ENCODE peak calls at places on chromosome 16, in seven cellular contexts. V, P, L, R, T, E and K are unnamed samples.

GRCh38 chr16:79372504-79373184 is 227.9 kb downstream of the MAF start:
- DNase-seq in V (no peak), P (no peak), L (no peak), R (no peak), T (no peak), E (no peak), K (no peak)

GRCh38 chr16:53872248-53873221 is 168.6 kb downstream of the FTO start:
- DNase-seq in V (no peak), P (no peak), L (no peak), R (no peak), T (no peak), E (no peak), K (no peak)

GRCh38 chr16:65540913-65541312 is 419.1 kb upstream of the CDH11 start:
- DNase-seq in V (no peak), P (no peak), L (no peak), R (no peak), T (no peak), E (no peak), K (no peak)

GRCh38 chr16:66539628-66540469 is 10.1 kb downstream of the TK2 start:
- DNase-seq in V (no peak), P (no peak), L (no peak), R (no peak), T (peak), E (no peak), K (no peak)

GRCh38 chr16:52114414-52114813 is 432.5 kb downstream of the TOX3 start:
- DNase-seq in V (no peak), P (no peak), L (no peak), R (no peak), T (no peak), E (no peak), K (no peak)

GRCh38 chr16:49021136-49021535 is 260.5 kb downstream of the CBLN1 start:
- DNase-seq in V (no peak), P (no peak), L (no peak), R (no peak), T (peak), E (no peak), K (no peak)

GRCh38 chr16:81537721-81538561 is 93.3 kb downstream of the CMIP start:
- DNase-seq in V (no peak), P (no peak), L (no peak), R (no peak), T (no peak), E (no peak), K (no peak)

GRCh38 chr16:73022534-73022933 is 25.4 kb downstream of the ZFHX3 start:
- DNase-seq in V (no peak), P (no peak), L (no peak), R (no peak), T (no peak), E (no peak), K (no peak)

GRCh38 chr16:85935957-85936760 is 37.2 kb downstream of the IRF8 start:
- DNase-seq in V (no peak), P (no peak), L (no peak), R (peak), T (no peak), E (no peak), K (peak)

GRCh38 chr16:64417711-64418227 is 704.1 kb downstream of the CDH11 start:
- DNase-seq in V (no peak), P (no peak), L (no peak), R (no peak), T (no peak), E (peak), K (no peak)

GRCh38 chr16:27515874-27516353 is 33.8 kb downstream of the GTF3C1 start:
- DNase-seq in V (no peak), P (no peak), L (no peak), R (no peak), T (peak), E (peak), K (peak)

GRCh38 chr16:77760800-77761199 is 27.6 kb upstream of the VAT1L start:
- DNase-seq in V (no peak), P (no peak), L (no peak), R (no peak), T (no peak), E (no peak), K (no peak)

GRCh38 chr16:78175287-78175686 is 75.8 kb downstream of the WWOX start:
- DNase-seq in V (no peak), P (no peak), L (no peak), R (no peak), T (no peak), E (no peak), K (no peak)

GRCh38 chr16:17453365-17454122 is 17.2 kb downstream of the XYLT1 start:
- DNase-seq in V (no peak), P (no peak), L (no peak), R (no peak), T (no peak), E (no peak), K (no peak)

GRCh38 chr16:29736112-29736511 is 9.7 kb downstream of the C16orf54 start:
- DNase-seq in V (no peak), P (no peak), L (no peak), R (no peak), T (no peak), E (no peak), K (no peak)

GRCh38 chr16:29734826-29735225 is 11.0 kb downstream of the C16orf54 start:
- DNase-seq in V (no peak), P (no peak), L (no peak), R (no peak), T (no peak), E (no peak), K (no peak)

GRCh38 chr16:29736764-29737163 is 9.0 kb downstream of the C16orf54 start:
- DNase-seq in V (no peak), P (no peak), L (no peak), R (no peak), T (no peak), E (no peak), K (no peak)

GRCh38 chr16:29738514-29738913 is 7.3 kb downstream of the C16orf54 start:
- DNase-seq in V (no peak), P (no peak), L (no peak), R (peak), T (no peak), E (no peak), K (peak)

DNA sequence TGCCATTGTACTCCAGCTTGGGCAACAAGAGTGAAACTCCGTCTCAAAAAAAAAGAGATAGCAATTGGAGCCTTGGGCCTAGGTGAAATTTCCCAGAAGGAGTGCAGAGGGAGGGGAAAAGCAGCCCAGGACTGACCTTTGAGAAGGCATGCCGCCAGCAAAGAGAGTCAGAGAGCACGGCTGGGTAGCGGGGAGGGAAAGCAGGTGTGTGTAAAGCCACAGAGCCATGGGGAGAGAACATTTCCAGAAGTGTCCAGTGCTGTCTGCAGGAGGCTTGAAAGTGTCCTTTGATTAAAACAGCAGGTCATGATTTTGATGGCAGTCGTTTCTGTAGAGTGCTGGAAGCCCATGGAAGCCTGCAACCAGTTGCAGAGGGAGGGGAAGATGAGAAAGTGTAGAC is 8.1 kb downstream of the C16orf54 start:
- DNase-seq in V (no peak), P (no peak), L (no peak), R (no peak), T (no peak), E (no peak), K (no peak)
- TF ChIP-seq POLR2A in V (no peak), P (no peak), L (no peak), R (no peak), T (no peak), E (no peak), K (no peak)

GRCh38 chr16:21302898-21303528 is 24.9 kb upstream of the CRYM start:
- DNase-seq in V (no peak), P (no peak), L (no peak), R (peak), T (no peak), E (no peak), K (no peak)

GRCh38 chr16:21301895-21302291 is 23.8 kb upstream of the CRYM start:
- DNase-seq in V (no peak), P (no peak), L (no peak), R (no peak), T (no peak), E (no peak), K (no peak)

GRCh38 chr16:21302454-21302853 is 24.4 kb upstream of the CRYM start:
- DNase-seq in V (no peak), P (no peak), L (no peak), R (no peak), T (no peak), E (no peak), K (no peak)

GRCh38 chr16:21300309-21301167 is 22.4 kb upstream of the CRYM start:
- DNase-seq in V (peak), P (peak), L (peak), R (peak), T (peak), E (peak), K (peak)

DNA sequence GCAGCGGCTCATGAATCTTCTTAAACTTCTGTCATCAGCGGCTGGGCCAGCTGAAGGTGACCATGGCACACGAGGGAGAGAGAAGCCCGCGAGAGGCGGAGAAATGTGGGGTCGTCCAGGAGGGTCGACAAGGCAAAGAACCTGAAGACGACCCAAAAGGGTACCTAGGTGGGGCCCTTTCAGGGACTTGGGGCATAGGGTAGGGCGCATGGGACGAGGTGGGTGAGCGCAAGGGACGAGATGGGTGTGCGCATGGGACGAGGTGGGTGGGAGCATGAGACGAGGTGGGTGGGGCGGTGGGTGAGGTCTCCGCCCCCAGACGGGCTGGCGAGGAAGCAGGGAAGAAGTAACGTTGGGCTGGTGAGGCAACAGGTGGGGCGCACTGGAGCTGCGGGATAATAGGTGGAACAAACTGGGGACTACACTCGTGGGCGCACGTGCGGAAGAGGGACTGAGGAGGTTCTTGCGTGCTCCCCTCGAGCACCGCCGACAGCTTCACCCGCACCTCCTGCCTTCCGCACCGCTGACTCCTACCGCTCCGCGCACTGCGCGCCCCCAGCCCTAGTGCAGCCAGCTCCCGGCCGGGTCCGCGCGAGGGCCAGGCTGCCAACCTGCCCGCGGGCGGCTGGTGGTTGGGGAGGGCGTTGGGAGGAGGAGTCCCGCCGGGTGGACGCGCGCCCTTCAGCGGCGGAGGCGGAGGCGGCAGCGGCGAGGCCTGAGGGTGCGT is 23.2 kb upstream of the CRYM start:
- DNase-seq in V (peak), P (peak), L (peak), R (peak), T (peak), E (peak), K (peak)
- TF ChIP-seq POLR2A in V (no peak), P (no peak), L (no peak), R (no peak), T (no peak), E (no peak), K (no peak)

GRCh38 chr16:370443-370842 is at the start of gene MRPL28:
- DNase-seq in V (peak), P (peak), L (peak), R (peak), T (peak), E (peak), K (peak)
- TF ChIP-seq POLR2A in V (no peak), P (no peak), L (peak), R (peak), T (no peak), E (peak), K (no peak)

GRCh38 chr16:50547340-50547865 is 793 bp upstream of the NKD1 start:
- DNase-seq in V (peak), P (no peak), L (no peak), R (peak), T (peak), E (no peak), K (peak)
- TF ChIP-seq POLR2A in V (no peak), P (no peak), L (no peak), R (no peak), T (no peak), E (no peak), K (no peak)

GRCh38 chr16:68084504-68085258 is 489 bp upstream of the NFATC3 start:
- DNase-seq in V (peak), P (peak), L (peak), R (peak), T (peak), E (peak), K (peak)

GRCh38 chr16:68086860-68087268 is 1.7 kb downstream of the NFATC3 start:
- DNase-seq in V (no peak), P (no peak), L (no peak), R (no peak), T (no peak), E (no peak), K (no peak)

GRCh38 chr16:68083861-68084503 is 1.2 kb upstream of the NFATC3 start:
- DNase-seq in V (peak), P (no peak), L (peak), R (no peak), T (no peak), E (no peak), K (no peak)

GRCh38 chr16:68086336-68086821 is 1.2 kb downstream of the NFATC3 start:
- DNase-seq in V (no peak), P (no peak), L (no peak), R (no peak), T (no peak), E (peak), K (no peak)

GRCh38 chr16:68085259-68086071 is at the start of gene NFATC3:
- DNase-seq in V (peak), P (peak), L (peak), R (no peak), T (peak), E (peak), K (peak)
- TF ChIP-seq POLR2A in V (peak), P (no peak), L (peak), R (peak), T (no peak), E (no peak), K (no peak)

DNA sequence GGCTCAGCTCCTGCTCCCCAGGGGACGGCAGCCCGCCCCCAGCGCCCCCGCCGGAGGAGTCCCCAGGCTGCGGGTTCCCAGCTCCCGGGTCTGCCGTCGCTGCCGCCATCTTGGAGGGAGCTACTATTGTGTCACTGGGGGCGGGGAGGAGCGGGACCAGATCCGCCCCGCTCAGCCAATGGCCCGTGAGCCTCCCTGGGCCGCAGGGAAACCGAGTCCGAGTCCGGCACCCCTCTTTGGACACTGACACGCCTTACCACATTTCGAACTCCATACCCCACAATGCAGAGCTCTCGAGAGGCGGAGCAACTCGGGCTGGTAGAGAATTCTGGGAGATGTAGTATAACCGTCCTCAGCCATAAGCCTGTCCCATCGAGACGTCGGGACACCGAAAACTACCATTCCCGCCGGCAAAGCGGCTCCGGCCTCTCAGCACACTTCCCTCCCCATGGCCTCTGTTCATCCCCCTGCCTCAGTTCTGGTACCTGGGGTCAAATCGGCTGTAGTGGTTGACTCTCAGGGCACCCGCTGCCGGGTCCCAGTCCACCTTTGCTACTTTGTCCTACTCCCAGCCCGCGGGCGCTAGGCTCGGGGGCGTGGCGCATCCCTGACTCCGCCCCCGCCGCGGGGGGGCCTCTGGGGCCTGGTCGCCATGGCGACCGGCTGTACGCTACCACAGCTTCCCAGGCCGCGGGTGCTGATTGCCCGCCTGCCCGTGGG is at the start of the genes RANBP10 and TSNAXIP1:
- DNase-seq in V (peak), P (peak), L (peak), R (peak), T (peak), E (peak), K (peak)
- TF ChIP-seq POLR2A in V (peak), P (peak), L (peak), R (peak), T (peak), E (peak), K (peak)

DNA sequence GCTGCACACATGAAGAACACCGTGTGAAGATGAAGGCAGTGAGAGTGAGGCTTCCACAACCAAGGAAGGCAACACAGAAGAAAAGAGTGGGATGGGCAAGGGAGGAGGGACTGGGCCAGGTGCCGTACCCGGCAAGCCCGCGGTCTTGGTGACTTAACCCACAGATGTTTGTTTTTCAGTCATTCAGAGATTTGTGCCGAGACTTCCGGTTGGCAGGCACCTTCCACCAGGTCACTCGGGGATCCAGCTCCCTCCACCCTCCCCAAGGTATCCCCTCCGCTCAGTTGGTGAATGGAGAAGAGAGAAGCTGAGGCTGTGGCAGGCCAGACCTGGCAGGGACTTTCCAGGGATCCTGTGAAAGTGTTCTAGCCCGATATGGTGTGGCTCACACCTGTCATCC is 4.9 kb upstream of the KREMEN2 start:
- DNase-seq in V (no peak), P (no peak), L (no peak), R (no peak), T (no peak), E (no peak), K (no peak)
- TF ChIP-seq POLR2A in V (no peak), P (no peak), L (no peak), R (no peak), T (no peak), E (no peak), K (no peak)

GRCh38 chr16:105521-105920 is 27.5 kb downstream of the MPG start:
- DNase-seq in V (no peak), P (no peak), L (no peak), R (no peak), T (no peak), E (no peak), K (no peak)

GRCh38 chr16:106623-107324 is 28.7 kb downstream of the MPG start:
- DNase-seq in V (no peak), P (no peak), L (no peak), R (no peak), T (peak), E (peak), K (no peak)

GRCh38 chr16:104355-104754 is 26.3 kb downstream of the MPG start:
- DNase-seq in V (no peak), P (no peak), L (no peak), R (no peak), T (no peak), E (no peak), K (no peak)

GRCh38 chr16:102060-102855 is 24.2 kb downstream of the MPG start:
- DNase-seq in V (no peak), P (no peak), L (peak), R (no peak), T (peak), E (peak), K (no peak)

GRCh38 chr16:104828-105374 is 26.9 kb downstream of the MPG start:
- DNase-seq in V (no peak), P (no peak), L (no peak), R (no peak), T (no peak), E (no peak), K (no peak)
- TF ChIP-seq POLR2A in V (no peak), P (no peak), L (no peak), R (no peak), T (no peak), E (no peak), K (no peak)